ENCODE peak calls at places on chromosome 9, in six cellular contexts. U, S, Q, X, C and B are unnamed samples.

GRCh38 chr9:126287467-126287866 is 39.2 kb upstream of the MVB12B start:
- DNase-seq in X (no peak), C (no peak), Q (no peak), U (no peak), S (no peak), B (no peak)

GRCh38 chr9:115142502-115143265 is 24.7 kb upstream of the TNC start:
- DNase-seq in Q (no peak), X (no peak), C (no peak), U (no peak), S (no peak), B (no peak)

GRCh38 chr9:105132006-105132405 is 112.4 kb upstream of the SLC44A1 start:
- DNase-seq in U (no peak), C (no peak), X (no peak), S (no peak), Q (no peak), B (no peak)

GRCh38 chr9:124239249-124240073 is 18.3 kb upstream of the NEK6 start:
- DNase-seq in S (no peak), U (no peak), X (no peak), C (no peak), Q (no peak), B (peak)

GRCh38 chr9:93258419-93258817 is 74.5 kb downstream of the WNK2 start:
- DNase-seq in C (no peak), S (no peak), X (no peak), Q (no peak), U (no peak), B (no peak)

GRCh38 chr9:68914751-68915150 is 99.2 kb downstream of the PRKACG start:
- DNase-seq in Q (no peak), U (no peak), X (no peak), S (no peak), C (no peak), B (no peak)

GRCh38 chr9:21294325-21294724 is 10.8 kb downstream of the IFNA5 start:
- DNase-seq in C (no peak), Q (no peak), X (no peak), S (no peak), U (peak), B (no peak)

GRCh38 chr9:124242331-124243194 is 15.2 kb upstream of the NEK6 start:
- DNase-seq in Q (no peak), C (no peak), X (no peak), S (no peak), U (no peak), B (no peak)

GRCh38 chr9:76911971-76912370 is 6.1 kb upstream of the PRUNE2 start:
- DNase-seq in Q (no peak), U (no peak), S (no peak), C (no peak), X (no peak), B (no peak)

GRCh38 chr9:101486693-101487442 is 46.8 kb upstream of the RNF20 start:
- DNase-seq in U (peak), C (peak), S (no peak), X (peak), Q (peak), B (peak)

GRCh38 chr9:133803028-133803585 is 65.0 kb upstream of the SARDH start:
- DNase-seq in S (no peak), U (no peak), X (no peak), C (no peak), Q (no peak), B (no peak)

GRCh38 chr9:124502711-124503702 is 4.2 kb downstream of the NR5A1 start:
- DNase-seq in X (no peak), S (no peak), U (no peak), C (no peak), Q (no peak), B (no peak)

GRCh38 chr9:82054264-82055015 is 65.9 kb downstream of the SPATA31D1 start:
- DNase-seq in C (no peak), Q (no peak), U (no peak), S (no peak), X (no peak), B (no peak)

GRCh38 chr9:134190232-134191121 is 26.1 kb upstream of the RNU6ATAC start:
- DNase-seq in C (no peak), Q (no peak), S (no peak), U (no peak), X (no peak), B (no peak)

GRCh38 chr9:89781838-89782237 is 177.0 kb downstream of the GADD45G start:
- DNase-seq in Q (no peak), X (no peak), C (no peak), U (peak), S (no peak), B (peak)

GRCh38 chr9:127588740-127589506 is 23.2 kb upstream of the STXBP1 start:
- DNase-seq in X (no peak), Q (no peak), U (no peak), S (no peak), C (no peak), B (no peak)

GRCh38 chr9:133261753-133262120 is 13.3 kb downstream of the ABO start:
- DNase-seq in U (no peak), S (no peak), Q (no peak), X (no peak), C (no peak), B (no peak)

GRCh38 chr9:30677256-30677655 is 1707.2 kb upstream of the ACO1 start:
- DNase-seq in X (no peak), U (no peak), C (no peak), S (no peak), Q (no peak), B (no peak)

GRCh38 chr9:35844628-35845301 is 15.7 kb downstream of the TMEM8B start:
- DNase-seq in Q (no peak), U (no peak), X (no peak), C (peak), S (no peak), B (peak)

GRCh38 chr9:8706546-8706945 is 907.0 kb upstream of the DMAC1 start:
- DNase-seq in S (no peak), Q (no peak), C (no peak), U (no peak), X (no peak), B (no peak)

GRCh38 chr9:134170525-134171315 is 6.4 kb upstream of the RNU6ATAC start:
- DNase-seq in S (no peak), Q (no peak), X (no peak), C (peak), U (no peak), B (no peak)

GRCh38 chr9:70601000-70601929 is 186.8 kb upstream of the KLF9 start:
- DNase-seq in S (no peak), X (no peak), Q (peak), C (peak), U (no peak), B (peak)

GRCh38 chr9:112050544-112051475 is 124.3 kb downstream of the SUSD1 start:
- DNase-seq in U (no peak), Q (no peak), X (no peak), C (no peak), S (no peak), B (no peak)

GRCh38 chr9:117771162-117771561 is 67.0 kb downstream of the TLR4 start:
- DNase-seq in C (no peak), U (no peak), S (no peak), Q (no peak), X (no peak), B (no peak)

GRCh38 chr9:37097294-37097693 is 23.1 kb upstream of the ZCCHC7 start:
- DNase-seq in S (no peak), U (no peak), X (no peak), Q (no peak), C (no peak), B (no peak)

GRCh38 chr9:74478606-74479005 is 18.5 kb upstream of the RORB start:
- DNase-seq in Q (no peak), U (no peak), S (no peak), X (no peak), C (no peak), B (no peak)

GRCh38 chr9:88691811-88692210 is 156.8 kb downstream of the NXNL2 start:
- DNase-seq in S (no peak), X (no peak), U (no peak), C (no peak), Q (no peak), B (no peak)

GRCh38 chr9:93663877-93664548 is 87.6 kb downstream of the PHF2 start:
- DNase-seq in U (no peak), Q (no peak), S (no peak), C (no peak), X (no peak), B (no peak)

GRCh38 chr9:134590240-134591081 is 51.1 kb upstream of the COL5A1 start:
- DNase-seq in C (no peak), S (no peak), U (no peak), X (no peak), Q (no peak), B (no peak)

GRCh38 chr9:108682191-108682590 is 173.6 kb downstream of the ACTL7B start:
- DNase-seq in U (no peak), C (no peak), S (no peak), Q (no peak), X (no peak), B (no peak)

GRCh38 chr9:35136866-35137265 is 21.2 kb upstream of the ATOSB start:
- DNase-seq in X (no peak), C (no peak), U (no peak), Q (no peak), S (no peak), B (no peak)

GRCh38 chr9:91992636-91993035 is 42.6 kb upstream of the ROR2 start:
- DNase-seq in C (no peak), Q (no peak), S (no peak), U (no peak), X (no peak), B (no peak)

GRCh38 chr9:126407125-126407870 is 80.7 kb downstream of the MVB12B start:
- DNase-seq in U (no peak), X (no peak), Q (no peak), S (no peak), C (no peak), B (no peak)